ENCODE peak calls at places on chromosomes 4 and X, in four cellular contexts. K is heart right ventricle, E is heart left ventricle, X is neural progenitor cell. W is an unnamed sample.

GRCh38 chrX:1452497-1453389 is at the start of gene ASMTL:
- DNase-seq in E (peak), K (peak), X (peak), W (peak)

GRCh38 chr4:138669479-138670165 is 346.0 kb upstream of the NOCT start:
- DNase-seq in E (no peak), K (no peak), X (no peak), W (peak)

GRCh38 chr4:52052475-52052780 is 1.3 kb downstream of the SPATA18 start:
- DNase-seq in X (no peak), K (peak), E (no peak), W (peak)

GRCh38 chr4:133275246-133275645 is 126.2 kb downstream of the PCDH10 start:
- DNase-seq in E (no peak), K (no peak), X (no peak), W (peak)

GRCh38 chr4:90318208-90318607 is 191.0 kb downstream of the CCSER1 start:
- DNase-seq in K (no peak), E (no peak), X (no peak), W (peak)

GRCh38 chrX:30612250-30612655 is 34.7 kb upstream of the TASL start:
- DNase-seq in E (no peak), X (no peak), K (no peak), W (no peak)

GRCh38 chr4:142243250-142243649 is 602.9 kb downstream of the INPP4B start:
- DNase-seq in X (no peak), E (no peak), K (no peak), W (no peak)

GRCh38 chr4:80434238-80434637 is 98.7 kb downstream of the CFAP299 start:
- DNase-seq in K (no peak), E (no peak), X (no peak), W (peak)

GRCh38 chr4:129353490-129353889 is 257.5 kb downstream of the C4orf33 start:
- DNase-seq in X (no peak), E (no peak), K (no peak), W (no peak)

GRCh38 chr4:47668810-47669408 is 169.0 kb downstream of the CORIN start:
- DNase-seq in E (no peak), K (peak), X (peak), W (peak)

GRCh38 chr4:164413743-164414142 is 340.2 kb upstream of the SMIM31 start:
- DNase-seq in E (no peak), K (no peak), X (no peak), W (no peak)

GRCh38 chr4:8304827-8305695 is 35.5 kb downstream of the HTRA3 start:
- DNase-seq in X (no peak), K (no peak), E (peak), W (peak)

DNA sequence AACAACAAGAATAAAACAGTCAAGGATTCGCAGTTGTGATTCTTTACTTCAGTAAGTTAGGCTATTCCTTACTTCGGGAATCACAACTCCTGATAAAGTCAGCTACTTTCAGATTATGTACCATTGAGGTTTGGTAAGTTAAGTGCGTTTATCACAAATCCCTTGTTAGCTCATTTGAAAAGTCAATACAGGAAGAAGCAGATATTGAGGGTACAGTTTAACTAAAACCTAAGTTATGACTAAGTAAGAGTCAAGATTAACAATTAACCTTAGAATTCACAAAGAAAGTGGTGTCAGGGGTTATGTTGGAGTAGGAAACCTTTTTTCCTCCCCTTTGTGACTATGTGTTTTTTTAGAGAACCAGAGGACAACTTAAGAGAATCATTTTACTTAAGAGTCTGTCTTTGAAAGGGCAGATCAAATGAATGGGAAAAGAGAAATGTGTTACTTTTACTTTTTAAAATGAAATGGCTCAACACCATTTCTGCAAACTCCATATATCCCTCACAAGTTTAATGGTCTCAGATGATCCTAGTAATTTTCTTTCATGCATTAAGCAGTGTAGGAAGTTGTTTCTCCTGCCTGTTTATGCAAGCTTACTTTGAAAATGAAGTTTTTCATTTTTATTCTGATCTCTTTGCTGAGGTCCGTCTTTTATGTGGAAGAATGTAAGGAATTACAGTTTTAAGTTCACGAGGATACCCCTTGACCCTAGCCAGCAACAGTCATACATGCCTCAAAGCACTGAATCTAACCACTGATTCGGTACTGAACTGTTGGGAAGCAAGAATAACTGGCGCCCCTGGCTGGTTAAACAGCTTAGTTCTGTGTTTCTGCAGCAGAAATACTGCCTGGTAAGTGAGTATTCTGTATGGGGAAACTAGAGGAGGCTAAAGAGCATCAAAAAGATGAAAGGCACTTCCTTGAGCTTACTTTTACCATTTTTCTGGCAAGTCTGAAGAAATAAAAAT is 211.7 kb downstream of the SLC4A4 start:
- DNase-seq in K (no peak), E (no peak), X (peak), W (peak)
- TF ChIP-seq CTCF in K (no peak), E (no peak), X (peak), W (peak)

GRCh38 chr4:40307627-40308497 is 27.3 kb upstream of the CHRNA9 start:
- DNase-seq in K (peak), X (no peak), E (no peak), W (no peak)
- TF ChIP-seq CTCF in K (no peak), X (no peak), E (no peak), W (no peak)

GRCh38 chr4:6674500-6675149 is 19.1 kb upstream of the S100P start:
- DNase-seq in K (no peak), X (peak), E (no peak), W (peak)
- TF ChIP-seq CTCF in K (no peak), X (peak), E (peak), W (peak)

GRCh38 chr4:1856071-1856919 is at the start of gene LETM1:
- DNase-seq in K (peak), X (peak), E (peak), W (peak)
- TF ChIP-seq CTCF in K (no peak), X (peak), E (peak), W (peak)

GRCh38 chrX:2874222-2875135 is 45.7 kb downstream of the GYG2 start:
- DNase-seq in E (no peak), K (no peak), X (no peak), W (no peak)

GRCh38 chrX:2872937-2873336 is 44.2 kb downstream of the GYG2 start:
- DNase-seq in E (no peak), K (no peak), X (no peak), W (no peak)

GRCh38 chrX:2875136-2875481 is 46.4 kb downstream of the GYG2 start:
- DNase-seq in X (no peak), E (no peak), K (no peak), W (no peak)

GRCh38 chrX:2878563-2878962 is 49.8 kb downstream of the GYG2 start:
- DNase-seq in X (no peak), K (no peak), E (no peak), W (no peak)

GRCh38 chrX:2875798-2876399 is 47.2 kb downstream of the GYG2 start:
- DNase-seq in E (no peak), K (no peak), X (peak), W (peak)
- TF ChIP-seq CTCF in E (peak), K (peak), X (peak), W (peak)

GRCh38 chrX:42619068-42619467 is 158.9 kb downstream of the PPP1R2C start:
- DNase-seq in E (no peak), K (no peak), X (no peak), W (no peak)

GRCh38 chrX:42616981-42617380 is 161.0 kb downstream of the PPP1R2C start:
- DNase-seq in X (no peak), K (no peak), E (no peak), W (no peak)

DNA sequence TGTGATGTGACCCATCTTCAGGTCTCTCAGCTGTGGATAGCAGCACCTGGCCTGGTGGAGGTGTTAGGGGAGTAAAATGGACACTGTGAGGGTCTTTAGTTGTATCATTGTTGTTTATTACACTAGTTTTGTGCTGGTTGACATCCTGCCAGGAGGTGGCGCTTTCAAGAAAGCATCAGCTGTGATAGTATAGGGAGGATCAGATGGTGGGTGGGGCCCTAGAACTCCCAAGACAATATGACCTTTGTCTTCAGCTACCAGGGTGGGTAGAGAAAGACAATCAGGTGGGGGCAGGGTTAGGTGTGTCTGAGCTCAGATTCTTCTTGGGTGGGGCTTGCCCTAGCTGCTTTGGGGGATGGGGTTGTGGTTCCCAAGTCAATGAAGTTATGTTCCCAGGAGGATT is 162.8 kb downstream of the PPP1R2C start:
- DNase-seq in E (no peak), K (no peak), X (peak), W (no peak)
- TF ChIP-seq CTCF in E (no peak), K (no peak), X (peak), W (peak)

GRCh38 chr4:159326470-159326869 is 223.6 kb downstream of the RAPGEF2 start:
- DNase-seq in K (no peak), X (no peak), E (no peak), W (no peak)
- TF ChIP-seq CTCF in K (no peak), X (no peak), E (no peak), W (no peak)

GRCh38 chr4:183838987-183839712 is 66.0 kb upstream of the STOX2 start:
- DNase-seq in X (peak), K (no peak), E (no peak), W (peak)
- TF ChIP-seq CTCF in X (peak), K (peak), E (peak), W (peak)

GRCh38 chr4:37438880-37439279 is 194.3 kb downstream of the NWD2 start:
- DNase-seq in X (no peak), K (no peak), E (no peak), W (no peak)

GRCh38 chr4:37430718-37431416 is 186.3 kb downstream of the NWD2 start:
- DNase-seq in X (no peak), E (no peak), K (no peak), W (no peak)

GRCh38 chr4:37431417-37431743 is 186.8 kb downstream of the NWD2 start:
- DNase-seq in E (no peak), X (no peak), K (no peak), W (no peak)

GRCh38 chr4:37429906-37430305 is 185.4 kb downstream of the NWD2 start:
- DNase-seq in E (no peak), X (no peak), K (no peak), W (no peak)

GRCh38 chr4:37434469-37434868 is 189.9 kb downstream of the NWD2 start:
- DNase-seq in E (no peak), X (peak), K (no peak), W (peak)
- TF ChIP-seq CTCF in E (no peak), X (peak), K (no peak), W (peak)

W was measured in choroid plexus epithelial cell.